ENCODE peak calls at places on chromosomes 6 and 20, in eight cellular contexts. O, M, L, U, D, S, F and V are unnamed samples.

GRCh38 chr6:83536034-83536646 is 23.8 kb downstream of the PRSS35 start:
- DNase-seq in O (no peak), M (peak), L (no peak), U (peak), D (no peak), S (no peak), F (peak), V (peak)

GRCh38 chr6:55664581-55665223 is 85.7 kb upstream of the HMGCLL1 start:
- DNase-seq in O (no peak), M (peak), L (no peak), U (no peak), D (no peak), S (no peak), F (no peak), V (peak)

GRCh38 chr6:159252955-159253508 is 83.8 kb downstream of the FNDC1 start:
- DNase-seq in O (no peak), M (peak), L (peak), U (peak), D (no peak), S (no peak), F (no peak), V (peak)

GRCh38 chr20:362271-363254 is 15.7 kb downstream of the NRSN2 start:
- DNase-seq in O (peak), M (peak), L (no peak), U (no peak), D (no peak), S (no peak), F (no peak), V (peak)

GRCh38 chr6:106300944-106301343 is 24.6 kb downstream of the ATG5 start:
- DNase-seq in O (no peak), M (peak), L (no peak), U (peak), D (no peak), S (no peak), F (no peak), V (peak)

GRCh38 chr6:2507638-2508037 is 243.1 kb downstream of the MYLK4 start:
- DNase-seq in O (no peak), M (no peak), L (no peak), U (no peak), D (no peak), S (no peak), F (no peak), V (no peak)

GRCh38 chr6:15305909-15306308 is 60.0 kb downstream of the JARID2 start:
- DNase-seq in O (no peak), M (no peak), L (no peak), U (no peak), D (no peak), S (no peak), F (no peak), V (no peak)

GRCh38 chr6:126180585-126180984 is 159.3 kb upstream of the CENPW start:
- DNase-seq in O (no peak), M (peak), L (peak), U (no peak), D (no peak), S (no peak), F (no peak), V (peak)

GRCh38 chr6:88548891-88549505 is 382.9 kb upstream of the CNR1 start:
- DNase-seq in O (no peak), M (no peak), L (no peak), U (no peak), D (no peak), S (no peak), F (no peak), V (no peak)

GRCh38 chr6:96058094-96058493 is 42.3 kb downstream of the FUT9 start:
- DNase-seq in O (no peak), M (no peak), L (no peak), U (no peak), D (no peak), S (no peak), F (no peak), V (no peak)

GRCh38 chr6:5457036-5457435 is 195.7 kb downstream of the FARS2 start:
- DNase-seq in O (no peak), M (peak), L (no peak), U (no peak), D (no peak), S (no peak), F (no peak), V (peak)

GRCh38 chr6:3392059-3392458 is 64.8 kb downstream of the SLC22A23 start:
- DNase-seq in O (no peak), M (no peak), L (no peak), U (no peak), D (no peak), S (no peak), F (no peak), V (no peak)

GRCh38 chr6:36139431-36139830 is 9.1 kb downstream of the MAPK13 start:
- DNase-seq in O (no peak), M (no peak), L (no peak), U (no peak), D (no peak), S (no peak), F (no peak), V (no peak)

GRCh38 chr6:138988469-138988834 is 399 bp upstream of the REPS1 start:
- DNase-seq in O (no peak), M (no peak), L (no peak), U (no peak), D (no peak), S (no peak), F (no peak), V (no peak)

GRCh38 chr20:603116-603640 is 6.9 kb downstream of the TCF15 start:
- DNase-seq in O (no peak), M (no peak), L (no peak), U (no peak), D (no peak), S (no peak), F (no peak), V (no peak)